ENCODE peak calls at places on chromosomes 13 and 19, in nine cellular contexts. One of them, this sample, is unnamed.

GRCh38 chr19:42360787-42361544 is 29.1 kb downstream of the CNFN start:
- DNase-seq in bronchial epithelial cell: no peak
- DNase-seq in kidney epithelial cell: no peak
- DNase-seq in HFF-Myc: no peak
- DNase-seq in left ventricle myocardium inferior: no peak
- DNase-seq in fibroblast of lung: peak; percentile 33
- DNase-seq in esophagus muscularis mucosa: no peak
- DNase-seq in adrenal gland: no peak
- DNase-seq in psoas muscle: no peak
- DNase-seq in this sample: no peak

GRCh38 chr13:74145249-74145970 is 11.2 kb upstream of the KLF12 start:
- DNase-seq in bronchial epithelial cell: no peak
- DNase-seq in kidney epithelial cell: no peak
- DNase-seq in HFF-Myc: no peak
- DNase-seq in left ventricle myocardium inferior: no peak
- DNase-seq in fibroblast of lung: peak; percentile 81
- DNase-seq in esophagus muscularis mucosa: no peak
- DNase-seq in adrenal gland: no peak
- DNase-seq in psoas muscle: no peak
- DNase-seq in this sample: no peak

GRCh38 chr13:111880185-111880584 is 186.8 kb upstream of the SOX1 start:
- DNase-seq in bronchial epithelial cell: no peak
- DNase-seq in kidney epithelial cell: no peak
- DNase-seq in HFF-Myc: no peak
- DNase-seq in left ventricle myocardium inferior: no peak
- DNase-seq in fibroblast of lung: no peak
- DNase-seq in esophagus muscularis mucosa: peak; percentile 88
- DNase-seq in adrenal gland: peak; percentile 25
- DNase-seq in psoas muscle: no peak
- DNase-seq in this sample: no peak

GRCh38 chr13:48278806-48279205 is 24.7 kb upstream of the RB1 start:
- DNase-seq in bronchial epithelial cell: no peak
- DNase-seq in kidney epithelial cell: no peak
- DNase-seq in HFF-Myc: no peak
- DNase-seq in left ventricle myocardium inferior: no peak
- DNase-seq in fibroblast of lung: no peak
- DNase-seq in esophagus muscularis mucosa: no peak
- DNase-seq in adrenal gland: no peak
- DNase-seq in psoas muscle: no peak
- DNase-seq in this sample: no peak

GRCh38 chr13:101596803-101597202 is 144.3 kb downstream of the ITGBL1 start:
- DNase-seq in bronchial epithelial cell: no peak
- DNase-seq in kidney epithelial cell: no peak
- DNase-seq in HFF-Myc: no peak
- DNase-seq in left ventricle myocardium inferior: no peak
- DNase-seq in fibroblast of lung: no peak
- DNase-seq in esophagus muscularis mucosa: no peak
- DNase-seq in adrenal gland: no peak
- DNase-seq in psoas muscle: no peak
- DNase-seq in this sample: no peak

GRCh38 chr19:48390188-48391099 is 907 bp downstream of the KDELR1 start:
- DNase-seq in bronchial epithelial cell: no peak
- DNase-seq in kidney epithelial cell: no peak
- DNase-seq in HFF-Myc: no peak
- DNase-seq in left ventricle myocardium inferior: peak; percentile 64
- DNase-seq in fibroblast of lung: peak; percentile 62
- DNase-seq in esophagus muscularis mucosa: no peak
- DNase-seq in adrenal gland: peak; percentile 79
- DNase-seq in psoas muscle: peak; percentile 81
- DNase-seq in this sample: peak; percentile 77

GRCh38 chr13:53605306-53605705 is 576.7 kb downstream of the OLFM4 start:
- DNase-seq in bronchial epithelial cell: no peak
- DNase-seq in kidney epithelial cell: no peak
- DNase-seq in HFF-Myc: no peak
- DNase-seq in left ventricle myocardium inferior: no peak
- DNase-seq in fibroblast of lung: no peak
- DNase-seq in esophagus muscularis mucosa: no peak
- DNase-seq in adrenal gland: no peak
- DNase-seq in psoas muscle: no peak
- DNase-seq in this sample: no peak

GRCh38 chr13:106095919-106096318 is 439.5 kb downstream of the EFNB2 start:
- DNase-seq in bronchial epithelial cell: no peak
- DNase-seq in kidney epithelial cell: no peak
- DNase-seq in HFF-Myc: no peak
- DNase-seq in left ventricle myocardium inferior: no peak
- DNase-seq in fibroblast of lung: no peak
- DNase-seq in esophagus muscularis mucosa: no peak
- DNase-seq in adrenal gland: no peak
- DNase-seq in psoas muscle: no peak
- DNase-seq in this sample: no peak

GRCh38 chr13:80921556-80921955 is 580.6 kb upstream of the SPRY2 start:
- DNase-seq in bronchial epithelial cell: no peak
- DNase-seq in kidney epithelial cell: no peak
- DNase-seq in HFF-Myc: no peak
- DNase-seq in left ventricle myocardium inferior: no peak
- DNase-seq in fibroblast of lung: no peak
- DNase-seq in esophagus muscularis mucosa: no peak
- DNase-seq in adrenal gland: no peak
- DNase-seq in psoas muscle: no peak
- DNase-seq in this sample: no peak

GRCh38 chr19:34145741-34146202 is 26.5 kb upstream of the LSM14A start:
- DNase-seq in bronchial epithelial cell: peak; percentile 43
- DNase-seq in kidney epithelial cell: no peak
- DNase-seq in HFF-Myc: peak; percentile 26
- DNase-seq in left ventricle myocardium inferior: no peak
- DNase-seq in fibroblast of lung: peak; percentile 24
- DNase-seq in esophagus muscularis mucosa: no peak
- DNase-seq in adrenal gland: peak; percentile 72
- DNase-seq in psoas muscle: no peak
- DNase-seq in this sample: peak; percentile 75

GRCh38 chr13:98992355-98992754 is 14.5 kb upstream of the DOCK9 start:
- DNase-seq in bronchial epithelial cell: peak; percentile 88
- DNase-seq in kidney epithelial cell: peak; percentile 67
- DNase-seq in HFF-Myc: no peak
- DNase-seq in left ventricle myocardium inferior: no peak
- DNase-seq in fibroblast of lung: no peak
- DNase-seq in esophagus muscularis mucosa: no peak
- DNase-seq in adrenal gland: no peak
- DNase-seq in psoas muscle: no peak
- DNase-seq in this sample: no peak

GRCh38 chr19:12222980-12223630 is 60.2 kb downstream of the ZNF136 start:
- DNase-seq in bronchial epithelial cell: no peak
- DNase-seq in kidney epithelial cell: no peak
- DNase-seq in HFF-Myc: no peak
- DNase-seq in left ventricle myocardium inferior: no peak
- DNase-seq in fibroblast of lung: no peak
- DNase-seq in esophagus muscularis mucosa: no peak
- DNase-seq in adrenal gland: no peak
- DNase-seq in psoas muscle: no peak
- DNase-seq in this sample: no peak

GRCh38 chr19:4474504-4475136 is 2.5 kb downstream of the HDGFL2 start:
- DNase-seq in bronchial epithelial cell: peak; percentile 48
- DNase-seq in kidney epithelial cell: no peak
- DNase-seq in HFF-Myc: no peak
- DNase-seq in left ventricle myocardium inferior: no peak
- DNase-seq in fibroblast of lung: peak; percentile 72
- DNase-seq in esophagus muscularis mucosa: no peak
- DNase-seq in adrenal gland: no peak
- DNase-seq in psoas muscle: no peak
- DNase-seq in this sample: peak; percentile 72

GRCh38 chr19:8131517-8131916 is 17.9 kb downstream of the FBN3 start:
- DNase-seq in bronchial epithelial cell: no peak
- DNase-seq in kidney epithelial cell: no peak
- DNase-seq in HFF-Myc: no peak
- DNase-seq in left ventricle myocardium inferior: no peak
- DNase-seq in fibroblast of lung: no peak
- DNase-seq in esophagus muscularis mucosa: no peak
- DNase-seq in adrenal gland: no peak
- DNase-seq in psoas muscle: no peak
- DNase-seq in this sample: no peak

GRCh38 chr13:44432595-44432994 is 59.0 kb downstream of the SERP2 start:
- DNase-seq in bronchial epithelial cell: peak; percentile 48
- DNase-seq in kidney epithelial cell: no peak
- DNase-seq in HFF-Myc: no peak
- DNase-seq in left ventricle myocardium inferior: no peak
- DNase-seq in fibroblast of lung: peak; percentile 20
- DNase-seq in esophagus muscularis mucosa: peak; percentile 87
- DNase-seq in adrenal gland: no peak
- DNase-seq in psoas muscle: no peak
- DNase-seq in this sample: no peak

GRCh38 chr19:15576526-15577156 is 38.4 kb upstream of the CYP4F8 start:
- DNase-seq in bronchial epithelial cell: no peak
- DNase-seq in kidney epithelial cell: no peak
- DNase-seq in HFF-Myc: no peak
- DNase-seq in left ventricle myocardium inferior: no peak
- DNase-seq in fibroblast of lung: no peak
- DNase-seq in esophagus muscularis mucosa: no peak
- DNase-seq in adrenal gland: no peak
- DNase-seq in psoas muscle: no peak
- DNase-seq in this sample: no peak
- H3K4me3 ChIP-seq in bronchial epithelial cell: no peak overlapping the region
- H3K4me3 ChIP-seq in kidney epithelial cell: no peak overlapping the region
- H3K4me3 ChIP-seq in HFF-Myc: no peak overlapping the region
- H3K4me3 ChIP-seq in left ventricle myocardium inferior: no peak overlapping the region
- H3K4me3 ChIP-seq in fibroblast of lung: no peak overlapping the region
- H3K4me3 ChIP-seq in esophagus muscularis mucosa: no peak overlapping the region
- H3K4me3 ChIP-seq in adrenal gland: no peak overlapping the region
- H3K4me3 ChIP-seq in psoas muscle: no peak overlapping the region
- H3K4me3 ChIP-seq in this sample: no peak overlapping the region

DNA sequence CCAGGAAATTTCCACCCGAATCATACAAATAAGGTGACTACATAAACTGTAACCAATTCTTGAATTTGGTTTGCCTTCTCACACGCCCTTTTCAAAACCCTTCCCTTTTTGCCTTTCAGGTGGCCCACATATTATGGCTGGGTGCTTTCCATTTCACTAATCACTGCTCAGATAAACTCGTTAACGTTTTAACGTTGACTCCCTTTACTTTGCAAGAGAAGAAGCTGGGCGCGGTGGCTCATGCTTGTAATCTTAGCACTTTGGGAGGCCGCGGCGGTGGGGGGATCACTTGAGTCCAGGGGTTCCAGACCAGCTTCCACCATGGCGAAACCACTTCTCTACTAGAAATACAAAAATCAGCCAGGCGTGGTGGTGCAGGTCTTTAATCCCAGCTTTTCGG is 19.8 kb upstream of the ZNF91 start:
- DNase-seq in bronchial epithelial cell: no peak
- DNase-seq in kidney epithelial cell: no peak
- DNase-seq in HFF-Myc: no peak
- DNase-seq in left ventricle myocardium inferior: no peak
- DNase-seq in fibroblast of lung: no peak
- DNase-seq in esophagus muscularis mucosa: no peak
- DNase-seq in adrenal gland: no peak
- DNase-seq in psoas muscle: no peak
- DNase-seq in this sample: peak; percentile 11
- H3K4me3 ChIP-seq in bronchial epithelial cell: no peak overlapping the region
- H3K4me3 ChIP-seq in kidney epithelial cell: peak overlapping the region; percentile 50
- H3K4me3 ChIP-seq in HFF-Myc: no peak overlapping the region
- H3K4me3 ChIP-seq in left ventricle myocardium inferior: peak overlapping the region; percentile 67
- H3K4me3 ChIP-seq in fibroblast of lung: peak overlapping the region; percentile 51
- H3K4me3 ChIP-seq in esophagus muscularis mucosa: peak overlapping the region; percentile 50
- H3K4me3 ChIP-seq in adrenal gland: no peak overlapping the region
- H3K4me3 ChIP-seq in psoas muscle: peak overlapping the region; percentile 52
- H3K4me3 ChIP-seq in this sample: peak overlapping the region; percentile 46

GRCh38 chr19:6059996-6060599 is 50.2 kb downstream of the RFX2 start:
- DNase-seq in bronchial epithelial cell: no peak
- DNase-seq in kidney epithelial cell: no peak
- DNase-seq in HFF-Myc: no peak
- DNase-seq in left ventricle myocardium inferior: no peak
- DNase-seq in fibroblast of lung: no peak
- DNase-seq in esophagus muscularis mucosa: no peak
- DNase-seq in adrenal gland: peak; percentile 42
- DNase-seq in psoas muscle: no peak
- DNase-seq in this sample: no peak

GRCh38 chr19:6062961-6063575 is 47.2 kb downstream of the RFX2 start:
- DNase-seq in bronchial epithelial cell: no peak
- DNase-seq in kidney epithelial cell: no peak
- DNase-seq in HFF-Myc: no peak
- DNase-seq in left ventricle myocardium inferior: no peak
- DNase-seq in fibroblast of lung: no peak
- DNase-seq in esophagus muscularis mucosa: no peak
- DNase-seq in adrenal gland: peak; percentile 50
- DNase-seq in psoas muscle: no peak
- DNase-seq in this sample: no peak

GRCh38 chr19:6060600-6061391 is 49.5 kb downstream of the RFX2 start:
- DNase-seq in bronchial epithelial cell: peak; percentile 17
- DNase-seq in kidney epithelial cell: peak; percentile 44
- DNase-seq in HFF-Myc: no peak
- DNase-seq in left ventricle myocardium inferior: no peak
- DNase-seq in fibroblast of lung: peak; percentile 91
- DNase-seq in esophagus muscularis mucosa: peak; percentile 91
- DNase-seq in adrenal gland: peak; percentile 80
- DNase-seq in psoas muscle: peak; percentile 59
- DNase-seq in this sample: no peak

GRCh38 chr19:6062274-6062673 is 48.0 kb downstream of the RFX2 start:
- DNase-seq in bronchial epithelial cell: no peak
- DNase-seq in kidney epithelial cell: no peak
- DNase-seq in HFF-Myc: no peak
- DNase-seq in left ventricle myocardium inferior: no peak
- DNase-seq in fibroblast of lung: peak; percentile 58
- DNase-seq in esophagus muscularis mucosa: no peak
- DNase-seq in adrenal gland: peak; percentile 84
- DNase-seq in psoas muscle: peak; percentile 60
- DNase-seq in this sample: no peak

GRCh38 chr19:6061420-6062130 is 48.7 kb downstream of the RFX2 start:
- DNase-seq in bronchial epithelial cell: no peak
- DNase-seq in kidney epithelial cell: no peak
- DNase-seq in HFF-Myc: no peak
- DNase-seq in left ventricle myocardium inferior: no peak
- DNase-seq in fibroblast of lung: no peak
- DNase-seq in esophagus muscularis mucosa: peak; percentile 94
- DNase-seq in adrenal gland: peak; percentile 60
- DNase-seq in psoas muscle: no peak
- DNase-seq in this sample: no peak
- H3K4me3 ChIP-seq in bronchial epithelial cell: no peak overlapping the region
- H3K4me3 ChIP-seq in kidney epithelial cell: no peak overlapping the region
- H3K4me3 ChIP-seq in HFF-Myc: no peak overlapping the region
- H3K4me3 ChIP-seq in left ventricle myocardium inferior: no peak overlapping the region
- H3K4me3 ChIP-seq in fibroblast of lung: no peak overlapping the region
- H3K4me3 ChIP-seq in esophagus muscularis mucosa: peak overlapping the region; percentile 29
- H3K4me3 ChIP-seq in adrenal gland: no peak overlapping the region
- H3K4me3 ChIP-seq in psoas muscle: no peak overlapping the region
- H3K4me3 ChIP-seq in this sample: no peak overlapping the region

DNA sequence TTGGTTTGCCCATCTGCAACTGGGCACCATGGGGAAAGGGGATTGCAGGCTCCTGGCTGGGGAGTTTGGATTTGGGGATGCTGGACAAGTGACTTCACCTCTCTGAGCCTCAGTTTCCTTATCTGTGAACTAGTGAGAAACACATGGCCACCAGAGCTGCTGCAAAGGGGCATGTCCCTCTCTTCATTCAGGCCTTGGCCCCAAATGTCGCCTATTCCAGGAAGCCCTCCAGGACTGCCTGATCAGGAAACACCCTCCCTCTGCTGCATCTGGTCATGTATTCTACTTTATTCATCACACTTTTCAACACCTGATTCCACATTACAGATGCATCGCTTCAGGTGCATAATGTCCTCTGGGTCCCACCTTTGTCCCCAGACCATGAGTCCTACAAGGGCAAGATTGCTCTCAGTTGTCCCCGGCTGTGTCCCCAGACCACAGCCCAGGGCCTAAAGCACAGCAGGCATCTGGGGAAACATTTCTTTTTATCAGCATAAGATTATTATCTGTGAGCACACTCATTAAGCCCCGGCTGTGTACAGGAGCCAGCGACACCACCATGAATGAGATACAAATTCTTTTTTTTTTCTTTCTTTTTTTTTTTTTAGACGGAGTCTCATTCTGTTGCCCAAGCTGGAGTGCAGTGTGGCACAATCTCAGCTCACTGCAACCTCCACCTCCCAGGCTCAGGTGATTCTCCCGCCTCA is 37.5 kb downstream of the ARRDC2 start:
- DNase-seq in bronchial epithelial cell: no peak
- DNase-seq in kidney epithelial cell: no peak
- DNase-seq in HFF-Myc: no peak
- DNase-seq in left ventricle myocardium inferior: no peak
- DNase-seq in fibroblast of lung: no peak
- DNase-seq in esophagus muscularis mucosa: no peak
- DNase-seq in adrenal gland: no peak
- DNase-seq in psoas muscle: no peak
- DNase-seq in this sample: no peak
- H3K4me3 ChIP-seq in bronchial epithelial cell: peak overlapping the region; percentile 3
- H3K4me3 ChIP-seq in kidney epithelial cell: no peak overlapping the region
- H3K4me3 ChIP-seq in HFF-Myc: peak overlapping the region; percentile 14
- H3K4me3 ChIP-seq in left ventricle myocardium inferior: peak overlapping the region; percentile 62
- H3K4me3 ChIP-seq in fibroblast of lung: peak overlapping the region; percentile 43
- H3K4me3 ChIP-seq in esophagus muscularis mucosa: peak overlapping the region; percentile 44
- H3K4me3 ChIP-seq in adrenal gland: peak overlapping the region; percentile 16
- H3K4me3 ChIP-seq in psoas muscle: peak overlapping the region; percentile 62
- H3K4me3 ChIP-seq in this sample: no peak overlapping the region

This sample was measured in cardiac muscle cell.